ENCODE peak calls at places on chromosomes 6 and 20, in eight cellular contexts. E is sigmoid colon, M is SK-N-SH, A is hepatocyte, L is tibial nerve, N is lung, V is mammary epithelial cell, K is A549. C is an unnamed sample. For H3K4me1, the result is how much of the 10 kb centered on the place peaks cover.

GRCh38 chr20:8627386-8628030 is 441.4 kb upstream of the PLCB4 start:
- DNase-seq in V (no peak), L (no peak), A (no peak), K (no peak), N (no peak), E (no peak), M (no peak), C (no peak)

GRCh38 chr6:149332602-149333311 is 15.2 kb downstream of the TAB2 start:
- DNase-seq in K (no peak), N (no peak), E (no peak), L (no peak), A (no peak), M (no peak), V (no peak), C (no peak)

GRCh38 chr20:20614391-20614790 is 98.1 kb downstream of the RALGAPA2 start:
- DNase-seq in K (no peak), L (no peak), N (no peak), V (no peak), M (no peak), E (no peak), A (no peak), C (no peak)

GRCh38 chr6:89144358-89145041 is 1.4 kb upstream of the PM20D2 start:
- DNase-seq in K (no peak), M (peak), L (no peak), N (no peak), E (no peak), V (no peak), A (no peak), C (no peak)

GRCh38 chr20:53875452-53875851 is 194.9 kb downstream of the BCAS1 start:
- DNase-seq in M (no peak), V (no peak), N (peak), A (no peak), E (no peak), K (no peak), L (no peak), C (no peak)

GRCh38 chr6:32430179-32430578 is 9.5 kb upstream of the HLA-DRA start:
- DNase-seq in K (no peak), E (no peak), A (no peak), V (no peak), L (no peak), N (no peak), M (no peak), C (no peak)

GRCh38 chr6:39266375-39266774 is 37.1 kb upstream of the KCNK5 start:
- DNase-seq in E (no peak), N (no peak), A (no peak), K (no peak), M (no peak), L (no peak), V (no peak), C (no peak)

GRCh38 chr6:35148167-35148741 is 7.1 kb upstream of the TCP11 start:
- DNase-seq in M (no peak), E (no peak), A (no peak), L (no peak), K (no peak), N (no peak), V (peak), C (no peak)

GRCh38 chr6:30006170-30007131 is 54.6 kb upstream of the POLR1H start:
- DNase-seq in K (no peak), M (peak), E (peak), L (peak), N (peak), A (peak), V (no peak), C (no peak)

GRCh38 chr6:31202259-31203166 is 32.0 kb upstream of the POU5F1 start:
- DNase-seq in N (no peak), A (peak), K (no peak), M (no peak), L (no peak), E (no peak), V (peak), C (peak)

GRCh38 chr20:48716541-48716940 is 111.3 kb downstream of the PREX1 start:
- DNase-seq in M (no peak), N (no peak), A (no peak), L (no peak), V (no peak), E (no peak), K (no peak), C (no peak)

GRCh38 chr20:15220009-15220656 is 882.7 kb upstream of the FLRT3 start:
- DNase-seq in A (no peak), E (no peak), L (no peak), V (peak), K (no peak), N (no peak), M (no peak), C (peak)

GRCh38 chr6:125200986-125201385 is 47.4 kb downstream of the TPD52L1 start:
- DNase-seq in V (no peak), A (no peak), L (no peak), M (no peak), E (no peak), K (no peak), N (no peak), C (no peak)

GRCh38 chr6:21049572-21049971 is 515.3 kb downstream of the CDKAL1 start:
- DNase-seq in K (no peak), L (no peak), E (no peak), M (no peak), V (no peak), A (no peak), N (no peak), C (no peak)

GRCh38 chr20:47725248-47725973 is 59.9 kb downstream of the SULF2 start:
- DNase-seq in K (peak), L (peak), A (peak), M (peak), E (peak), V (peak), N (peak), C (peak)

GRCh38 chr6:144543006-144543871 is 258.1 kb downstream of the UTRN start:
- DNase-seq in K (no peak), E (no peak), L (no peak), N (no peak), M (no peak), A (no peak), V (peak), C (no peak)

GRCh38 chr6:47655719-47656595 is 42.4 kb upstream of the ADGRF4 start:
- DNase-seq in M (no peak), V (peak), N (no peak), E (no peak), A (peak), K (no peak), L (no peak), C (peak)

GRCh38 chr6:20198156-20198555 is 14.1 kb downstream of the MBOAT1 start:
- DNase-seq in E (no peak), K (no peak), M (no peak), N (no peak), V (no peak), L (no peak), A (no peak), C (no peak)

GRCh38 chr6:34246563-34247391 is 2.0 kb downstream of the SMIM29 start:
- DNase-seq in V (no peak), N (no peak), M (peak), L (no peak), E (peak), A (peak), K (no peak), C (no peak)

GRCh38 chr20:44075191-44075949 is 111.6 kb downstream of the JPH2 start:
- DNase-seq in M (no peak), E (no peak), L (no peak), K (no peak), V (no peak), N (no peak), A (no peak), C (no peak)

GRCh38 chr6:112007805-112008204 is 46.1 kb upstream of the CCN6 start:
- DNase-seq in L (no peak), E (peak), N (peak), V (no peak), M (no peak), A (no peak), K (no peak), C (no peak)

GRCh38 chr20:20466341-20466879 is 98.5 kb downstream of the INSM1 start:
- DNase-seq in A (no peak), V (peak), L (no peak), E (no peak), M (no peak), N (no peak), K (no peak), C (no peak)

GRCh38 chr6:106098383-106099234 is 12.5 kb downstream of the PRDM1 start:
- DNase-seq in E (no peak), M (no peak), A (peak), L (no peak), N (peak), K (no peak), V (peak), C (peak)

GRCh38 chr20:63955846-63956663 is at the start of gene UCKL1:
- DNase-seq in V (peak), K (peak), E (peak), A (peak), M (peak), L (peak), N (peak), C (peak)

GRCh38 chr6:11043961-11044711 is at the start of gene ELOVL2:
- DNase-seq in N (no peak), A (peak), V (no peak), E (no peak), M (peak), K (peak), L (no peak), C (no peak)

GRCh38 chr20:35523298-35523888 is 6.1 kb downstream of the C20orf173 start:
- DNase-seq in M (peak), V (peak), L (no peak), A (no peak), K (peak), N (no peak), E (no peak), C (no peak)

GRCh38 chr6:52574709-52575489 is 2.0 kb downstream of the TRAM2 start:
- DNase-seq in L (peak), M (no peak), E (peak), V (no peak), K (no peak), N (peak), A (peak), C (no peak)
- H3K4me1 ChIP-seq in L (under half), M (under half), E (half or more), V (under half), K (under half), N (under half), A (half or more), C (under half)

GRCh38 chr20:38447251-38447661 is 12.1 kb upstream of the SNHG17 start:
- DNase-seq in K (no peak), M (peak), A (no peak), V (no peak), N (no peak), E (no peak), L (no peak), C (no peak)
- H3K27ac ChIP-seq in K (peak), M (peak), A (peak), V (peak), N (no peak), E (peak), L (peak), C (peak)

GRCh38 chr20:6395695-6396094 is 272.9 kb upstream of the FERMT1 start:
- DNase-seq in M (no peak), K (no peak), V (peak), N (no peak), L (no peak), A (no peak), E (no peak), C (peak)

GRCh38 chr20:6402026-6402425 is 279.2 kb upstream of the FERMT1 start:
- DNase-seq in L (no peak), V (no peak), E (no peak), N (no peak), K (no peak), A (no peak), M (no peak), C (no peak)

DNA sequence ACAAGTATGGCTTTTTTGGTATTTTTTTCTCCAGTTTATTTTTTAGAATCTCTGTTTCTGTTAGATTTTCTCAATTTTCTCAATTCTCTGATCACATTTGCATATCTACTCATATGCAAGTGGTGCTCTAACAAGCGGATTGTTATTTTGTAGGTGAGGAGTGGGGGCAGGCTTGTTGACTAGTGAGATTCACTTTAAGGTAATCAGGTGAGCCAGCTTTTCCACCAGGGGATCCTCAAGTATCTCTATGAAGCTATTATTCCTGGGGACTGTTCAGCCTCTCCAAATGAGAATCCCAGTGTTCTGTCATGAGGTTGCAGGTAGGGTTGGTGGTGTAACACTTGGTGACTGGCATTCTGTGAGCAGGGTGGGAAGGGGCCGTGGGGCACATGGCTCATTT is 274.3 kb upstream of the FERMT1 start:
- DNase-seq in V (no peak), A (no peak), E (no peak), K (no peak), N (no peak), L (no peak), M (no peak), C (no peak)
- TF ChIP-seq CTCF in V (no peak), A (no peak), E (no peak), K (no peak), N (no peak), L (no peak), M (no peak), C (no peak)

GRCh38 chr6:136284909-136285308 is 4.7 kb downstream of the BCLAF1 start:
- DNase-seq in V (peak), M (no peak), E (no peak), A (no peak), L (no peak), K (no peak), N (no peak), C (no peak)

GRCh38 chr6:136280032-136280609 is 9.5 kb downstream of the BCLAF1 start:
- DNase-seq in K (no peak), L (no peak), M (no peak), E (no peak), V (no peak), N (no peak), A (no peak), C (no peak)

GRCh38 chr6:136288566-136289326 is 900 bp downstream of the BCLAF1 start:
- DNase-seq in V (peak), E (peak), L (peak), N (peak), A (peak), M (peak), K (peak), C (peak)

GRCh38 chr6:136282906-136283305 is 6.7 kb downstream of the BCLAF1 start:
- DNase-seq in K (no peak), A (no peak), E (no peak), N (no peak), M (no peak), V (no peak), L (no peak), C (no peak)
- H3K4me1 ChIP-seq in K (half or more), A (under half), E (half or more), N (under half), M (under half), V (under half), L (half or more), C (under half)

DNA sequence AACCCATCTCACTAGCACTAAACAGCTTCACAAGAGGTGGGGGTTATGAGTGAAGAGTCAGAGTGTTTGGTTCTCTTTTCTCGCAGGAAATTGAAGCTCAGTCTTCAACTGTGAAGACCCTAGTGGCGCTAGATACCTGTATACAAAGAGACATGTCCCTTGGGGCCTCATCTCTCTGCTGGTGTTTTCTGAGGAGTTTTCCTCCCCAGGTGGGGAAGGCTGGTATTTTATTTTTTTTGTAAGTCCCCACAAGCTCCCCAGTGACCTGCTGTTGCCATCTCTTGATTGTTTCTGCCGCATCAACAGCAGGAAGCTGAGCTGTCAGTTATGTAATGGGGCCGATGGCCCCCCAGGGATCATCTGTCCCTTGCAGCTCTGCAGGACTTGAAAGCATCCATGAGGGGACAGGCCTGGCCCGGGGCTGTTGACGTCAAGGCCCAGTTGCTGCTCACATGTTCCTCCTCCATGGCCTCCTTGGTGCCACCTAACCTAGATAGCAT is 23.1 kb downstream of the STK35 start:
- DNase-seq in A (no peak), N (no peak), K (no peak), E (no peak), L (no peak), M (no peak), V (no peak), C (no peak)
- H3K27ac ChIP-seq in A (no peak), N (peak), K (no peak), E (no peak), L (no peak), M (no peak), V (no peak), C (no peak)

GRCh38 chr20:37901667-37902503 is 1.0 kb upstream of the VSTM2L start:
- DNase-seq in M (peak), A (peak), K (peak), L (no peak), E (no peak), V (peak), N (peak), C (peak)
- TF ChIP-seq CTCF in M (peak), A (peak), K (peak), L (peak), E (peak), V (peak), N (no peak), C (peak)

GRCh38 chr6:119036076-119036475 is 42.4 kb downstream of the FAM184A start:
- DNase-seq in V (no peak), L (no peak), N (no peak), K (no peak), E (no peak), M (no peak), A (no peak), C (no peak)
- H3K4me1 ChIP-seq in V (under half), L (under half), N (under half), K (under half), E (under half), M (under half), A (under half), C (under half)

GRCh38 chr20:36866164-36866563 is 9.8 kb upstream of the TLDC2 start:
- DNase-seq in E (no peak), M (no peak), V (no peak), K (no peak), L (no peak), A (no peak), N (no peak), C (no peak)

GRCh38 chr20:36862857-36863668 is 12.9 kb upstream of the TLDC2 start:
- DNase-seq in N (no peak), M (no peak), E (no peak), L (no peak), K (no peak), V (no peak), A (peak), C (no peak)

GRCh38 chr20:36866681-36867485 is 9.1 kb upstream of the TLDC2 start:
- DNase-seq in A (no peak), K (no peak), E (no peak), L (no peak), N (no peak), V (no peak), M (no peak), C (no peak)

GRCh38 chr20:36865861-36866149 is 10.1 kb upstream of the TLDC2 start:
- DNase-seq in E (no peak), M (no peak), K (no peak), L (no peak), N (no peak), V (no peak), A (no peak), C (no peak)

DNA sequence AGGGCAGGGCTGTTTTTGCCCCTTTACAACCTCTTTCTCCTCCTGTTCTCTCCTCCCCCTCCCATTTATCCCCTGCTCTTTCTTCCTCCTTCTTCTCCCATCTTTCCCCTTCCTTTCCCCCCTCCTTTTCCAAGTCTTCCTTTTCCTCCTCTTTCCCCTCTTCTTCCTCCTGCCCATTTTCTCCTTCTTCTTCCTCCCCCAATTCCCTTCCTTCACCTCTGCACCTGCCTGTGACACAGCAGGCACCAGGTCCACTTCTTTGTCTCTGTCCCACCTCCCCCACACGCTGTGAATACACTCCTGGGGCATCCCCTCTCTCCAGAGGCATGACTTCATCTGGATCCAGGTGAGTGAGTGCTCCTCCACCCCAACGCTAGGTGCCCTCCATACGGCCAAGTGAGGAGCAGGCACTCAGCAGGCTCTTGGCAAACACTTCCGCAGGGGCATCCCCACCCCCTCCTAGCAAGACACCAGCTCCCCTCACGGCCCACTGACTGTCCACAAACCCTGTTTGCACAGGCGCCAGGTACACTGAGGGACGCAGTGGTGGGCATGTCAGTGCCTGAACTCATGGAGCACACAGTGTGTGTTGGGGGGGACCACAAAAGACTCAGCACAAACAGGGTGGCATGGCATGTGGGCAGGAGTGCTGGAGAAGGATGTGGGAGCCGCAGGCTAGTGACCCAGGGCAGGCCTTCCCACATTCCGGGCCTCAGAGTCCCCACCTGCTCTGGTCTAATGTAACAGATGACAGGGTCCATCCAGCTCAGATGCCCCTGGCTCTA is 10.7 kb upstream of the TLDC2 start:
- DNase-seq in V (no peak), K (no peak), A (no peak), L (no peak), N (no peak), M (no peak), E (no peak), C (no peak)
- H3K27ac ChIP-seq in V (no peak), K (peak), A (no peak), L (peak), N (no peak), M (no peak), E (peak), C (no peak)

GRCh38 chr6:17890309-17890708 is 97.1 kb downstream of the KIF13A start:
- DNase-seq in A (no peak), E (no peak), L (no peak), N (no peak), V (no peak), K (no peak), M (no peak), C (no peak)
- TF ChIP-seq CTCF in A (no peak), E (no peak), L (no peak), N (no peak), V (no peak), K (no peak), M (no peak), C (no peak)

DNA sequence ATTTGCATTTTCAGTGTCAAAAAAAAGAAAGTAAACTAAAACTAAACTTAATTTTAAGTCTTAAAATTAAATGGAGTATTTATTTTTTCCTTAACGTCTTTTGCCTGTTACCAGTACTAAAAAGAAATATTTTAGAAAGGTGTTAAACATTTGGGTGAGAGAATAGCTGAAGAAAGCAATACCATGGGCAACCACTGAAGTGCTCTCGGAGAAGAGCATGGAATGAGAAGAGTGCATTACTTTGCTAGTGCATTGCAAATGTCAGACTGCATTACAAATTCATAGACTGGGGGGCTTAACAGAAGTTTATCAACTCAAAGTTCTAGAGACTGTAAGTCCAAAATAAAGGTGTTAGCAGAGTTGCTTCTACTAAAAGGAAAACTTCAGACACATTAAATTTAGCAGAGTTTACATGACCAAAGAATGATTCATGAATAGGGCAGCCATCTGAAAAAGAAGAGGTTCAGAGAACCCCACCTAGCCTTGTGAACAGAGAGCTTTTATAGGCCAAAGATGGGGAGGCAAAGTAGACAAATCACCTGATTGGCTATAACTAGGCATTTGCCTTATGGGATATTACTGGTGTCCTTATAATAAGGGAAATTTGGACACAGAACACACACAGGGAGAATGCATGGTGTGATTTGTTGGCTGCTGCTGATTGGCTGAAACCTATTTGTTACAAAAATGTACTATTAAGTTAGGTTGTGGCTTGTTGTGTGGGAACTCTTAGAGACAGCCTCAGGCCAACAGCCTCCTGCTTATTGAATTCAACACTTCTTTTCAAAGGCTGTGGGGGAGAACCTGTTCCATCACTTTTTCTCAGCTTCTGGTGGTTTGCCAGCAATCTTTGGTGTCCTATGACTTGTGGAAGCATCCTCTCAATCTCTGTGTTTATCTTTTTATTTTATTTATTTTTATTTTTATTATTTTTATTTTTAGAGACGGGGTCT is 106.7 kb upstream of the RREB1 start:
- DNase-seq in L (no peak), N (no peak), A (no peak), V (peak), M (no peak), E (no peak), K (no peak), C (peak)
- H3K4me1 ChIP-seq in L (under half), N (under half), A (under half), V (under half), M (under half), E (under half), K (under half), C (under half)

C was measured in foreskin keratinocyte.